ENCODE peak calls at places on chromosomes 13 and 19, in six cellular contexts. One of them, this sample, is unnamed.

GRCh38 chr19:49437231-49437630 is 4.1 kb downstream of the SLC17A7 start:
- DNase-seq in HCT116: no peak
- DNase-seq in stimulated activated CD4-positive, alpha-beta T cell treated with anti-CD3 and anti-CD28 coated beads, Interleukin-2, amount 100 ng/mL, for 48 hours: no peak
- DNase-seq in central memory CD8-positive, alpha-beta T cell: no peak
- DNase-seq in stimulated activated CD8-positive, alpha-beta memory T cell treated with anti-CD3 and anti-CD28 coated beads, Interleukin-15, amount 100 ng/mL, for 4 hours: no peak
- DNase-seq in AG20443: no peak
- DNase-seq in this sample: no peak

GRCh38 chr19:2552859-2553258 is 76.9 kb downstream of the GADD45B start:
- DNase-seq in HCT116: no peak
- DNase-seq in stimulated activated CD4-positive, alpha-beta T cell treated with anti-CD3 and anti-CD28 coated beads, Interleukin-2, amount 100 ng/mL, for 48 hours: peak; percentile 33
- DNase-seq in central memory CD8-positive, alpha-beta T cell: peak; percentile 57
- DNase-seq in stimulated activated CD8-positive, alpha-beta memory T cell treated with anti-CD3 and anti-CD28 coated beads, Interleukin-15, amount 100 ng/mL, for 4 hours: no peak
- DNase-seq in AG20443: no peak
- DNase-seq in this sample: no peak

GRCh38 chr19:11208526-11209471 is 11.5 kb upstream of the KANK2 start:
- DNase-seq in HCT116: no peak
- DNase-seq in stimulated activated CD4-positive, alpha-beta T cell treated with anti-CD3 and anti-CD28 coated beads, Interleukin-2, amount 100 ng/mL, for 48 hours: no peak
- DNase-seq in central memory CD8-positive, alpha-beta T cell: no peak
- DNase-seq in stimulated activated CD8-positive, alpha-beta memory T cell treated with anti-CD3 and anti-CD28 coated beads, Interleukin-15, amount 100 ng/mL, for 4 hours: no peak
- DNase-seq in AG20443: peak; percentile 42
- DNase-seq in this sample: no peak

GRCh38 chr19:54517483-54517882 is 14.9 kb downstream of the LAIR2 start:
- DNase-seq in HCT116: no peak
- DNase-seq in stimulated activated CD4-positive, alpha-beta T cell treated with anti-CD3 and anti-CD28 coated beads, Interleukin-2, amount 100 ng/mL, for 48 hours: peak; percentile 53
- DNase-seq in central memory CD8-positive, alpha-beta T cell: peak; percentile 27
- DNase-seq in stimulated activated CD8-positive, alpha-beta memory T cell treated with anti-CD3 and anti-CD28 coated beads, Interleukin-15, amount 100 ng/mL, for 4 hours: no peak
- DNase-seq in AG20443: peak; percentile 55
- DNase-seq in this sample: peak; percentile 56

GRCh38 chr19:41302624-41303351 is 7.2 kb upstream of the CCDC97 start:
- DNase-seq in HCT116: no peak
- DNase-seq in stimulated activated CD4-positive, alpha-beta T cell treated with anti-CD3 and anti-CD28 coated beads, Interleukin-2, amount 100 ng/mL, for 48 hours: no peak
- DNase-seq in central memory CD8-positive, alpha-beta T cell: peak; percentile 84
- DNase-seq in stimulated activated CD8-positive, alpha-beta memory T cell treated with anti-CD3 and anti-CD28 coated beads, Interleukin-15, amount 100 ng/mL, for 4 hours: peak; percentile 67
- DNase-seq in AG20443: no peak
- DNase-seq in this sample: no peak

GRCh38 chr13:30743319-30744055 is 8.1 kb downstream of the ALOX5AP start:
- DNase-seq in HCT116: peak; percentile 76
- DNase-seq in stimulated activated CD4-positive, alpha-beta T cell treated with anti-CD3 and anti-CD28 coated beads, Interleukin-2, amount 100 ng/mL, for 48 hours: no peak
- DNase-seq in central memory CD8-positive, alpha-beta T cell: no peak
- DNase-seq in stimulated activated CD8-positive, alpha-beta memory T cell treated with anti-CD3 and anti-CD28 coated beads, Interleukin-15, amount 100 ng/mL, for 4 hours: no peak
- DNase-seq in AG20443: peak; percentile 91
- DNase-seq in this sample: peak; percentile 94

GRCh38 chr19:16325671-16326400 is 1.2 kb downstream of the KLF2 start:
- DNase-seq in HCT116: no peak
- DNase-seq in stimulated activated CD4-positive, alpha-beta T cell treated with anti-CD3 and anti-CD28 coated beads, Interleukin-2, amount 100 ng/mL, for 48 hours: no peak
- DNase-seq in central memory CD8-positive, alpha-beta T cell: peak; percentile 58
- DNase-seq in stimulated activated CD8-positive, alpha-beta memory T cell treated with anti-CD3 and anti-CD28 coated beads, Interleukin-15, amount 100 ng/mL, for 4 hours: no peak
- DNase-seq in AG20443: no peak
- DNase-seq in this sample: no peak

GRCh38 chr13:99406799-99407201 is 94.5 kb upstream of the TM9SF2 start:
- DNase-seq in HCT116: no peak
- DNase-seq in stimulated activated CD4-positive, alpha-beta T cell treated with anti-CD3 and anti-CD28 coated beads, Interleukin-2, amount 100 ng/mL, for 48 hours: no peak
- DNase-seq in central memory CD8-positive, alpha-beta T cell: no peak
- DNase-seq in stimulated activated CD8-positive, alpha-beta memory T cell treated with anti-CD3 and anti-CD28 coated beads, Interleukin-15, amount 100 ng/mL, for 4 hours: no peak
- DNase-seq in AG20443: no peak
- DNase-seq in this sample: no peak

GRCh38 chr19:41939861-41940442 is 11.7 kb upstream of the ERFL start:
- DNase-seq in HCT116: no peak
- DNase-seq in stimulated activated CD4-positive, alpha-beta T cell treated with anti-CD3 and anti-CD28 coated beads, Interleukin-2, amount 100 ng/mL, for 48 hours: no peak
- DNase-seq in central memory CD8-positive, alpha-beta T cell: no peak
- DNase-seq in stimulated activated CD8-positive, alpha-beta memory T cell treated with anti-CD3 and anti-CD28 coated beads, Interleukin-15, amount 100 ng/mL, for 4 hours: no peak
- DNase-seq in AG20443: peak; percentile 63
- DNase-seq in this sample: peak; percentile 30

GRCh38 chr19:18683109-18683954 is at the start of gene CRTC1:
- DNase-seq in HCT116: peak; percentile 65
- DNase-seq in stimulated activated CD4-positive, alpha-beta T cell treated with anti-CD3 and anti-CD28 coated beads, Interleukin-2, amount 100 ng/mL, for 48 hours: peak; percentile 84
- DNase-seq in central memory CD8-positive, alpha-beta T cell: peak; percentile 91
- DNase-seq in stimulated activated CD8-positive, alpha-beta memory T cell treated with anti-CD3 and anti-CD28 coated beads, Interleukin-15, amount 100 ng/mL, for 4 hours: peak; percentile 86
- DNase-seq in AG20443: peak; percentile 100
- DNase-seq in this sample: peak; percentile 94

GRCh38 chr13:76865996-76866503 is 20.2 kb downstream of the KCTD12 start:
- DNase-seq in HCT116: no peak
- DNase-seq in stimulated activated CD4-positive, alpha-beta T cell treated with anti-CD3 and anti-CD28 coated beads, Interleukin-2, amount 100 ng/mL, for 48 hours: no peak
- DNase-seq in central memory CD8-positive, alpha-beta T cell: no peak
- DNase-seq in stimulated activated CD8-positive, alpha-beta memory T cell treated with anti-CD3 and anti-CD28 coated beads, Interleukin-15, amount 100 ng/mL, for 4 hours: no peak
- DNase-seq in AG20443: no peak
- DNase-seq in this sample: no peak

GRCh38 chr13:111319998-111320911 is at the start of gene TEX29:
- DNase-seq in HCT116: no peak
- DNase-seq in stimulated activated CD4-positive, alpha-beta T cell treated with anti-CD3 and anti-CD28 coated beads, Interleukin-2, amount 100 ng/mL, for 48 hours: no peak
- DNase-seq in central memory CD8-positive, alpha-beta T cell: no peak
- DNase-seq in stimulated activated CD8-positive, alpha-beta memory T cell treated with anti-CD3 and anti-CD28 coated beads, Interleukin-15, amount 100 ng/mL, for 4 hours: no peak
- DNase-seq in AG20443: no peak
- DNase-seq in this sample: no peak

GRCh38 chr13:50382951-50383350 is 367.7 kb downstream of the KCNRG start:
- DNase-seq in HCT116: no peak
- DNase-seq in stimulated activated CD4-positive, alpha-beta T cell treated with anti-CD3 and anti-CD28 coated beads, Interleukin-2, amount 100 ng/mL, for 48 hours: no peak
- DNase-seq in central memory CD8-positive, alpha-beta T cell: no peak
- DNase-seq in stimulated activated CD8-positive, alpha-beta memory T cell treated with anti-CD3 and anti-CD28 coated beads, Interleukin-15, amount 100 ng/mL, for 4 hours: no peak
- DNase-seq in AG20443: no peak
- DNase-seq in this sample: no peak

GRCh38 chr19:15161028-15161984 is 39.5 kb downstream of the NOTCH3 start:
- DNase-seq in HCT116: peak; percentile 35
- DNase-seq in stimulated activated CD4-positive, alpha-beta T cell treated with anti-CD3 and anti-CD28 coated beads, Interleukin-2, amount 100 ng/mL, for 48 hours: no peak
- DNase-seq in central memory CD8-positive, alpha-beta T cell: no peak
- DNase-seq in stimulated activated CD8-positive, alpha-beta memory T cell treated with anti-CD3 and anti-CD28 coated beads, Interleukin-15, amount 100 ng/mL, for 4 hours: no peak
- DNase-seq in AG20443: peak; percentile 66
- DNase-seq in this sample: no peak

GRCh38 chr13:36764536-36764935 is 54.5 kb upstream of the RFXAP start:
- DNase-seq in HCT116: no peak
- DNase-seq in stimulated activated CD4-positive, alpha-beta T cell treated with anti-CD3 and anti-CD28 coated beads, Interleukin-2, amount 100 ng/mL, for 48 hours: no peak
- DNase-seq in central memory CD8-positive, alpha-beta T cell: no peak
- DNase-seq in stimulated activated CD8-positive, alpha-beta memory T cell treated with anti-CD3 and anti-CD28 coated beads, Interleukin-15, amount 100 ng/mL, for 4 hours: no peak
- DNase-seq in AG20443: no peak
- DNase-seq in this sample: no peak

GRCh38 chr13:38308736-38309135 is 40.9 kb upstream of the UFM1 start:
- DNase-seq in HCT116: no peak
- DNase-seq in stimulated activated CD4-positive, alpha-beta T cell treated with anti-CD3 and anti-CD28 coated beads, Interleukin-2, amount 100 ng/mL, for 48 hours: no peak
- DNase-seq in central memory CD8-positive, alpha-beta T cell: no peak
- DNase-seq in stimulated activated CD8-positive, alpha-beta memory T cell treated with anti-CD3 and anti-CD28 coated beads, Interleukin-15, amount 100 ng/mL, for 4 hours: no peak
- DNase-seq in AG20443: peak; percentile 32
- DNase-seq in this sample: no peak

GRCh38 chr13:74047925-74048324 is 86.3 kb downstream of the KLF12 start:
- DNase-seq in HCT116: peak; percentile 7
- DNase-seq in stimulated activated CD4-positive, alpha-beta T cell treated with anti-CD3 and anti-CD28 coated beads, Interleukin-2, amount 100 ng/mL, for 48 hours: no peak
- DNase-seq in central memory CD8-positive, alpha-beta T cell: no peak
- DNase-seq in stimulated activated CD8-positive, alpha-beta memory T cell treated with anti-CD3 and anti-CD28 coated beads, Interleukin-15, amount 100 ng/mL, for 4 hours: no peak
- DNase-seq in AG20443: peak; percentile 20
- DNase-seq in this sample: no peak

GRCh38 chr19:15264933-15265206 is 32.6 kb upstream of the EPHX3 start:
- DNase-seq in HCT116: no peak
- DNase-seq in stimulated activated CD4-positive, alpha-beta T cell treated with anti-CD3 and anti-CD28 coated beads, Interleukin-2, amount 100 ng/mL, for 48 hours: no peak
- DNase-seq in central memory CD8-positive, alpha-beta T cell: no peak
- DNase-seq in stimulated activated CD8-positive, alpha-beta memory T cell treated with anti-CD3 and anti-CD28 coated beads, Interleukin-15, amount 100 ng/mL, for 4 hours: no peak
- DNase-seq in AG20443: no peak
- DNase-seq in this sample: no peak

GRCh38 chr13:21018220-21018619 is 43.2 kb downstream of the LATS2 start:
- DNase-seq in HCT116: no peak
- DNase-seq in stimulated activated CD4-positive, alpha-beta T cell treated with anti-CD3 and anti-CD28 coated beads, Interleukin-2, amount 100 ng/mL, for 48 hours: no peak
- DNase-seq in central memory CD8-positive, alpha-beta T cell: no peak
- DNase-seq in stimulated activated CD8-positive, alpha-beta memory T cell treated with anti-CD3 and anti-CD28 coated beads, Interleukin-15, amount 100 ng/mL, for 4 hours: no peak
- DNase-seq in AG20443: no peak
- DNase-seq in this sample: no peak

GRCh38 chr19:44356383-44357111 is at the start of gene ZNF112:
- DNase-seq in HCT116: peak; percentile 90
- DNase-seq in stimulated activated CD4-positive, alpha-beta T cell treated with anti-CD3 and anti-CD28 coated beads, Interleukin-2, amount 100 ng/mL, for 48 hours: no peak
- DNase-seq in central memory CD8-positive, alpha-beta T cell: no peak
- DNase-seq in stimulated activated CD8-positive, alpha-beta memory T cell treated with anti-CD3 and anti-CD28 coated beads, Interleukin-15, amount 100 ng/mL, for 4 hours: no peak
- DNase-seq in AG20443: peak; percentile 86
- DNase-seq in this sample: peak; percentile 31

GRCh38 chr19:47518139-47518538 is 3.3 kb upstream of the NAPA start:
- DNase-seq in HCT116: no peak
- DNase-seq in stimulated activated CD4-positive, alpha-beta T cell treated with anti-CD3 and anti-CD28 coated beads, Interleukin-2, amount 100 ng/mL, for 48 hours: no peak
- DNase-seq in central memory CD8-positive, alpha-beta T cell: peak; percentile 63
- DNase-seq in stimulated activated CD8-positive, alpha-beta memory T cell treated with anti-CD3 and anti-CD28 coated beads, Interleukin-15, amount 100 ng/mL, for 4 hours: peak; percentile 50
- DNase-seq in AG20443: no peak
- DNase-seq in this sample: no peak

GRCh38 chr13:75550159-75550567 is 572 bp downstream of the UCHL3 start:
- DNase-seq in HCT116: peak; percentile 56
- DNase-seq in stimulated activated CD4-positive, alpha-beta T cell treated with anti-CD3 and anti-CD28 coated beads, Interleukin-2, amount 100 ng/mL, for 48 hours: peak; percentile 16
- DNase-seq in central memory CD8-positive, alpha-beta T cell: no peak
- DNase-seq in stimulated activated CD8-positive, alpha-beta memory T cell treated with anti-CD3 and anti-CD28 coated beads, Interleukin-15, amount 100 ng/mL, for 4 hours: no peak
- DNase-seq in AG20443: peak; percentile 63
- DNase-seq in this sample: peak; percentile 61

GRCh38 chr19:33444238-33444992 is 70.9 kb downstream of the CEBPG start:
- DNase-seq in HCT116: no peak
- DNase-seq in stimulated activated CD4-positive, alpha-beta T cell treated with anti-CD3 and anti-CD28 coated beads, Interleukin-2, amount 100 ng/mL, for 48 hours: no peak
- DNase-seq in central memory CD8-positive, alpha-beta T cell: no peak
- DNase-seq in stimulated activated CD8-positive, alpha-beta memory T cell treated with anti-CD3 and anti-CD28 coated beads, Interleukin-15, amount 100 ng/mL, for 4 hours: no peak
- DNase-seq in AG20443: no peak
- DNase-seq in this sample: no peak

GRCh38 chr13:20940083-20940482 is 37.5 kb upstream of the XPO4 start:
- DNase-seq in HCT116: no peak
- DNase-seq in stimulated activated CD4-positive, alpha-beta T cell treated with anti-CD3 and anti-CD28 coated beads, Interleukin-2, amount 100 ng/mL, for 48 hours: no peak
- DNase-seq in central memory CD8-positive, alpha-beta T cell: no peak
- DNase-seq in stimulated activated CD8-positive, alpha-beta memory T cell treated with anti-CD3 and anti-CD28 coated beads, Interleukin-15, amount 100 ng/mL, for 4 hours: no peak
- DNase-seq in AG20443: no peak
- DNase-seq in this sample: no peak

GRCh38 chr19:47074621-47075020 is 26.2 kb upstream of the TMEM160 start:
- DNase-seq in HCT116: no peak
- DNase-seq in stimulated activated CD4-positive, alpha-beta T cell treated with anti-CD3 and anti-CD28 coated beads, Interleukin-2, amount 100 ng/mL, for 48 hours: no peak
- DNase-seq in central memory CD8-positive, alpha-beta T cell: no peak
- DNase-seq in stimulated activated CD8-positive, alpha-beta memory T cell treated with anti-CD3 and anti-CD28 coated beads, Interleukin-15, amount 100 ng/mL, for 4 hours: no peak
- DNase-seq in AG20443: no peak
- DNase-seq in this sample: no peak

GRCh38 chr13:51793570-51794273 is 10.2 kb downstream of the DHRS12 start:
- DNase-seq in HCT116: peak; percentile 55
- DNase-seq in stimulated activated CD4-positive, alpha-beta T cell treated with anti-CD3 and anti-CD28 coated beads, Interleukin-2, amount 100 ng/mL, for 48 hours: peak; percentile 36
- DNase-seq in central memory CD8-positive, alpha-beta T cell: no peak
- DNase-seq in stimulated activated CD8-positive, alpha-beta memory T cell treated with anti-CD3 and anti-CD28 coated beads, Interleukin-15, amount 100 ng/mL, for 4 hours: no peak
- DNase-seq in AG20443: peak; percentile 74
- DNase-seq in this sample: no peak

GRCh38 chr19:51005248-51005647 is 3.8 kb upstream of the KLK8 start:
- DNase-seq in HCT116: no peak
- DNase-seq in stimulated activated CD4-positive, alpha-beta T cell treated with anti-CD3 and anti-CD28 coated beads, Interleukin-2, amount 100 ng/mL, for 48 hours: no peak
- DNase-seq in central memory CD8-positive, alpha-beta T cell: no peak
- DNase-seq in stimulated activated CD8-positive, alpha-beta memory T cell treated with anti-CD3 and anti-CD28 coated beads, Interleukin-15, amount 100 ng/mL, for 4 hours: no peak
- DNase-seq in AG20443: no peak
- DNase-seq in this sample: no peak

GRCh38 chr13:30798776-30799625 is 63.7 kb downstream of the ALOX5AP start:
- DNase-seq in HCT116: no peak
- DNase-seq in stimulated activated CD4-positive, alpha-beta T cell treated with anti-CD3 and anti-CD28 coated beads, Interleukin-2, amount 100 ng/mL, for 48 hours: no peak
- DNase-seq in central memory CD8-positive, alpha-beta T cell: no peak
- DNase-seq in stimulated activated CD8-positive, alpha-beta memory T cell treated with anti-CD3 and anti-CD28 coated beads, Interleukin-15, amount 100 ng/mL, for 4 hours: no peak
- DNase-seq in AG20443: no peak
- DNase-seq in this sample: no peak

GRCh38 chr19:6613711-6614110 is 22.8 kb upstream of the CD70 start:
- DNase-seq in HCT116: no peak
- DNase-seq in stimulated activated CD4-positive, alpha-beta T cell treated with anti-CD3 and anti-CD28 coated beads, Interleukin-2, amount 100 ng/mL, for 48 hours: no peak
- DNase-seq in central memory CD8-positive, alpha-beta T cell: no peak
- DNase-seq in stimulated activated CD8-positive, alpha-beta memory T cell treated with anti-CD3 and anti-CD28 coated beads, Interleukin-15, amount 100 ng/mL, for 4 hours: no peak
- DNase-seq in AG20443: no peak
- DNase-seq in this sample: no peak

This sample was measured in COLO829.